ENCODE peak calls at places on chromosomes 6 and 20, in nine cellular contexts. T is A673, O is A549, W is transverse colon, L is body of pancreas, D is GM10248, J is epithelial cell of esophagus, K is stomach, Y is fibroblast of lung. R is an unnamed sample.

GRCh38 chr20:59071224-59071623 is 28.6 kb upstream of the PRELID3B start:
- DNase-seq in L (no peak), D (peak), K (no peak), J (no peak), T (no peak), O (no peak), Y (no peak), W (no peak), R (no peak)

GRCh38 chr6:127690092-127690491 is 113.1 kb downstream of the C6orf58 start:
- DNase-seq in O (peak), J (peak), Y (peak), T (peak), L (no peak), W (no peak), D (no peak), K (no peak), R (no peak)

GRCh38 chr6:44499609-44500008 is 112.1 kb downstream of the CDC5L start:
- DNase-seq in D (no peak), W (no peak), T (no peak), J (no peak), K (no peak), O (no peak), L (no peak), Y (no peak), R (peak)

GRCh38 chr6:106155219-106155830 is 69.2 kb downstream of the PRDM1 start:
- DNase-seq in D (no peak), J (no peak), K (no peak), L (peak), O (no peak), W (no peak), T (no peak), Y (no peak), R (no peak)

GRCh38 chr6:37168809-37169457 is 1.0 kb upstream of the PIM1 start:
- DNase-seq in W (no peak), K (no peak), O (no peak), D (peak), T (no peak), Y (no peak), L (no peak), J (peak), R (no peak)

GRCh38 chr6:27873101-27874030 is 38.8 kb downstream of the OR2B2 start:
- DNase-seq in D (peak), L (peak), J (peak), K (peak), Y (peak), W (peak), O (peak), T (peak), R (no peak)

GRCh38 chr6:31657406-31658157 is 1.9 kb downstream of the APOM start:
- DNase-seq in O (no peak), T (no peak), J (no peak), K (no peak), W (no peak), D (no peak), Y (no peak), L (no peak), R (no peak)

GRCh38 chr6:10733151-10733715 is 10.4 kb downstream of the TMEM14C start:
- DNase-seq in T (no peak), O (no peak), Y (peak), W (no peak), L (no peak), J (no peak), D (no peak), K (no peak), R (peak)

GRCh38 chr6:157503018-157503747 is 122.2 kb downstream of the ZDHHC14 start:
- DNase-seq in J (no peak), W (no peak), O (no peak), T (no peak), L (no peak), D (no peak), K (no peak), Y (no peak), R (peak)

GRCh38 chr20:45950330-45950646 is 15.8 kb downstream of the PCIF1 start:
- DNase-seq in O (no peak), Y (no peak), L (no peak), J (no peak), K (no peak), D (no peak), T (no peak), W (no peak), R (no peak)

GRCh38 chr6:42366999-42367352 is 84.8 kb downstream of the TRERF1 start:
- DNase-seq in Y (no peak), D (no peak), J (no peak), W (no peak), L (no peak), K (no peak), O (no peak), T (no peak), R (no peak)

GRCh38 chr20:39282619-39283092 is 320.5 kb downstream of the DHX35 start:
- DNase-seq in L (peak), J (no peak), T (peak), W (peak), Y (no peak), O (no peak), K (no peak), D (no peak), R (no peak)

GRCh38 chr6:21049572-21049971 is 515.3 kb downstream of the CDKAL1 start:
- DNase-seq in T (no peak), J (no peak), K (no peak), W (no peak), Y (peak), D (no peak), O (no peak), L (no peak), R (no peak)

GRCh38 chr6:156731436-156731835 is 45.7 kb upstream of the ARID1B start:
- DNase-seq in Y (peak), K (no peak), O (peak), T (no peak), W (no peak), L (no peak), J (peak), D (no peak), R (no peak)

GRCh38 chr6:73121421-73121993 is 103.8 kb downstream of the KHDC1L start:
- DNase-seq in O (no peak), T (peak), D (no peak), Y (peak), J (peak), L (no peak), W (no peak), K (no peak), R (no peak)

GRCh38 chr6:125888989-125889656 is 67.4 kb upstream of the HINT3 start:
- DNase-seq in T (peak), J (peak), O (peak), Y (peak), K (no peak), L (peak), W (no peak), D (peak), R (no peak)

GRCh38 chr6:47456536-47456975 is 21.0 kb upstream of the CD2AP start:
- DNase-seq in W (no peak), O (no peak), Y (no peak), J (no peak), D (no peak), L (no peak), K (no peak), T (no peak), R (no peak)

GRCh38 chr6:80020381-80021120 is 16.1 kb downstream of the TTK start:
- DNase-seq in Y (no peak), W (no peak), J (no peak), T (no peak), L (no peak), D (no peak), K (no peak), O (no peak), R (no peak)

GRCh38 chr6:62283828-62284411 is 2.1 kb downstream of the KHDRBS2 start:
- DNase-seq in W (no peak), Y (peak), J (peak), L (no peak), O (peak), K (no peak), D (no peak), T (peak), R (no peak)

GRCh38 chr6:658244-658643 is 1.3 kb upstream of the HUS1B start:
- DNase-seq in D (no peak), Y (peak), L (no peak), O (no peak), W (no peak), T (no peak), J (no peak), K (no peak), R (no peak)

GRCh38 chr6:75528423-75528822 is 34.8 kb upstream of the FILIP1 start:
- DNase-seq in W (no peak), O (no peak), J (peak), K (no peak), L (peak), T (no peak), Y (peak), D (no peak), R (no peak)

DNA sequence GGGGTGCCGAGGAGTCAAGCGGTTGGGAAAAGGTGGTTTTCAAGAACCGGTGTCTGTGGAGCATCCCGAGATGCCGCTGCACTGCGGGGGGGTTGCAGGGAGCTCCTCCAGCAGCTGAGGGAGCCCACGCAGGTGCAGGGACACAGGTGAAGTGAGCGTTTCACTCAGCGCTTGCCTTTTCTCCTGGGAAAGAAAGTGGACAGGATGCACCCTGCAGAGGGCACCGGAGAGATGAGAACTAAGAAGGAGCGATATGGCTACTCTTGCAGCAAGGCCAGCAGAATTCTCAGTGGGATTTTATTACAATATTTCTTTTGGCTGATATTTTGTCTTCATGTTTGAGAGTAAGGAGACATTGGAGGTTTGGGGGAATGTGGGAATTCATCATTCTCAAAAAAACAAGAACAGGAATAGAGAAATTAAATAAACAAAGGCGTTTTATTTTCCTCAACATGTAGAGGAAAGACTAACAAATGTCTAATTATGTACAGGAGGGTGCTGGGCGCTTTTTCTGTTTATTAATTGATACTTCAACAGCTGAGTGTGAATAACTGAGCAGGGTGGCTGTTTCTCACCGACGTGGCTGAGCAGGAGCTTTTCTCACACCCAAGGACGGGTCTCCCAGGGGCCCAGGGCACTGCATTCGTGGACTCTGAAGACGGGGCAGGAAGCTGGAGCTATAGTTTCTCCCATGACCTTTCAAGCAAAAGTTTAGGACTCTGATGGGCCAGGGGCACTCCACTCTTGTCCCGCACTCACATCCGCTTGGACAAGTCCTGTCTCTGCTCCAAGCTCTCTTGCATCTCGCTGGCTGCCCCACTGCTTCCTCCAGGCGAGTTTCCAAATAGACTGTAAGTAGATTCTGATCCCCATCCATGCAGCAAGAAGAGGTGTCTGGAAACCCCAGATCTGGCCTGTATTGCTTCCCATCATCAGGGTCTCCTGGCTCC is 176.1 kb downstream of the SMOC2 start:
- DNase-seq in J (peak), O (peak), W (peak), D (no peak), Y (no peak), K (no peak), T (no peak), L (no peak), R (no peak)
- TF ChIP-seq CTCF in J (peak), O (no peak), W (no peak), D (no peak), Y (no peak), K (no peak), T (peak), L (no peak), R (peak)

GRCh38 chr20:62011403-62011791 is 54.3 kb downstream of the TAF4 start:
- DNase-seq in K (no peak), T (no peak), Y (no peak), W (no peak), L (no peak), J (peak), D (no peak), O (no peak), R (no peak)
- TF ChIP-seq CTCF in K (no peak), T (no peak), Y (no peak), W (no peak), L (no peak), J (no peak), D (no peak), O (no peak), R (no peak)

GRCh38 chr6:107866606-107867301 is 42.6 kb upstream of the SCML4 start:
- DNase-seq in T (peak), Y (peak), L (peak), D (peak), K (no peak), W (no peak), J (peak), O (peak), R (no peak)

GRCh38 chr6:107868867-107869611 is 44.9 kb upstream of the SCML4 start:
- DNase-seq in K (no peak), J (no peak), T (no peak), D (no peak), Y (no peak), O (no peak), L (no peak), W (no peak), R (no peak)

GRCh38 chr6:107864235-107864970 is 40.3 kb upstream of the SCML4 start:
- DNase-seq in D (no peak), O (no peak), W (no peak), L (no peak), J (no peak), K (no peak), Y (no peak), T (no peak), R (no peak)

GRCh38 chr6:107869871-107870270 is 45.8 kb upstream of the SCML4 start:
- DNase-seq in J (no peak), K (no peak), O (no peak), L (no peak), W (no peak), D (no peak), T (no peak), Y (no peak), R (no peak)

DNA sequence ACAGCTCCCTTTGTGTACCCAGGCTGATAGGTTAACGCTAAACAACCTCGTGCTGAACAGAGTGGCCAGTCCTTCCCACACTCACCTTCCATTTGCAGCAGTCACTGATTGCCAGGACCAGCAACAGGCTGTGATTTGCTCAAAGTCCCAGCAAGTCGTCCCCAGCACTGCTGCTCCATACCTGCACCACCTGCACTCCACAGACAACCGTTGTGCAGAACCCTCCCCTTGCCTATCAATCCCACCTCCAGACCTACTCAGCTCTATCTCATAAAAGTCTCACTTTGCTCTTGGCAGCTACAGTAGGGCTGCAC is 43.1 kb upstream of the SCML4 start:
- DNase-seq in W (no peak), D (no peak), O (no peak), K (no peak), Y (no peak), L (no peak), T (no peak), J (no peak), R (no peak)
- TF ChIP-seq CTCF in W (peak), D (no peak), O (no peak), K (no peak), Y (no peak), L (no peak), T (no peak), J (no peak), R (no peak)

GRCh38 chr6:161393839-161394364 is 120.0 kb upstream of the AGPAT4 start:
- DNase-seq in T (peak), D (peak), L (peak), W (peak), O (peak), Y (peak), K (no peak), J (peak), R (no peak)

GRCh38 chr6:161395832-161396231 is 122.0 kb upstream of the AGPAT4 start:
- DNase-seq in W (no peak), O (no peak), L (no peak), T (no peak), Y (no peak), J (no peak), D (no peak), K (no peak), R (no peak)

GRCh38 chr6:161396539-161396938 is 122.7 kb upstream of the AGPAT4 start:
- DNase-seq in J (peak), L (no peak), W (no peak), K (no peak), Y (no peak), T (no peak), D (no peak), O (no peak), R (no peak)

GRCh38 chr6:161393292-161393691 is 119.4 kb upstream of the AGPAT4 start:
- DNase-seq in Y (no peak), J (no peak), T (no peak), D (no peak), L (no peak), O (no peak), K (no peak), W (no peak), R (no peak)

DNA sequence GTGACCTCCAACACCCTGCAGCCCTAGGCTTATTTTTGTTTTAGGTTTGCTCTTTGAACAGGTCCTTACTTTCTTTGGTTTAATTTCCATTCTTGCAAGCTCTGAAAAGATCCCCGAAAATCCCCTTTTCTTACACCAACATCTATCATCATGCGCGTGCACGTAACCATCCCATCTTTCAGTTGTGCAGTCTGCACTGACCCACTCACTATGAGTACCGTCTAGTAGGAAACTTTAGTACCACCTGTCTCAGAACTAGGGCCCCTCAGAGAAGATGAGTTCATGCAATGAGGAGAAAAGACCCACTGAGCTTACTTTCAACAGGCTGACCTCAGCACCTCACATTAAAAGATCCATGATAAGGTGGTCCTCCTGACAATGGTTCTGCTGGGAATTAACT is 120.6 kb upstream of the AGPAT4 start:
- DNase-seq in W (no peak), L (no peak), J (no peak), K (no peak), D (no peak), O (no peak), T (no peak), Y (no peak), R (no peak)
- TF ChIP-seq CTCF in W (no peak), L (no peak), J (no peak), K (no peak), D (no peak), O (no peak), T (no peak), Y (no peak), R (no peak)

R was measured in osteocyte.